ENCODE peak calls at places on chromosomes 12 and 14, in ten cellular contexts. I is NCI-H1092; Q is transverse colon; L is AG08395; D is activated T-helper 9 cell treated with anti-CD3 and anti-CD28 coated beads, Interleukin-2, amount 50 U/mL, for 16 hours; A is CD8-positive, alpha-beta memory T cell; R is AG10803; H is DMS153; K is neural progenitor cell; E is stimulated activated naive CD8-positive, alpha-beta T cell treated with anti-CD3 and anti-CD28 coated beads, Interleukin-15, amount 100 ng/mL, for 72 hours. Z is an unnamed sample.

GRCh38 chr12:50390284-50390683 is 6.1 kb downstream of the FAM186A start:
- DNase-seq in R (peak), Q (no peak), H (no peak), D (no peak), A (no peak), K (no peak), L (peak), E (no peak), I (no peak), Z (no peak)

GRCh38 chr14:76990084-76990483 is 38.4 kb downstream of the IRF2BPL start:
- DNase-seq in A (no peak), I (no peak), H (no peak), R (no peak), Q (no peak), L (no peak), E (no peak), D (no peak), K (no peak), Z (no peak)

GRCh38 chr12:124236651-124237050 is 58.2 kb upstream of the RFLNA start:
- DNase-seq in R (peak), K (no peak), L (peak), D (no peak), I (no peak), A (no peak), Q (peak), E (no peak), H (no peak), Z (no peak)

GRCh38 chr12:76623929-76624328 is 64.4 kb upstream of the OSBPL8 start:
- DNase-seq in R (peak), I (no peak), K (no peak), A (no peak), D (no peak), H (peak), Q (peak), L (peak), E (no peak), Z (no peak)

GRCh38 chr14:68476212-68476964 is 316.5 kb downstream of the ZFP36L1 start:
- DNase-seq in A (no peak), E (no peak), H (no peak), D (no peak), L (peak), K (peak), Q (peak), R (peak), I (no peak), Z (no peak)

GRCh38 chr14:77116194-77116817 is 18.2 kb downstream of the CIPC start:
- DNase-seq in A (no peak), E (no peak), Q (no peak), H (no peak), D (no peak), K (no peak), I (no peak), L (no peak), R (no peak), Z (no peak)

GRCh38 chr12:124940393-124941169 is 26.1 kb upstream of the UBC start:
- DNase-seq in R (peak), A (peak), I (no peak), D (peak), L (peak), K (peak), H (no peak), Q (peak), E (peak), Z (peak)

GRCh38 chr12:81542621-81543020 is 216.5 kb downstream of the PPFIA2 start:
- DNase-seq in E (no peak), Q (no peak), A (no peak), R (no peak), D (no peak), I (no peak), K (no peak), H (no peak), L (peak), Z (no peak)

GRCh38 chr14:51855234-51855633 is 5.2 kb upstream of the GNG2 start:
- DNase-seq in I (no peak), E (no peak), H (no peak), A (no peak), L (peak), R (peak), Q (no peak), D (no peak), K (no peak), Z (no peak)

GRCh38 chr12:121038861-121039654 is at the start of gene OASL:
- DNase-seq in R (peak), A (peak), E (peak), D (peak), K (no peak), L (peak), I (no peak), H (no peak), Q (peak), Z (no peak)

GRCh38 chr12:58961906-58962305 is 41.6 kb upstream of the LRIG3 start:
- DNase-seq in K (no peak), E (no peak), I (no peak), R (no peak), D (no peak), Q (no peak), A (no peak), L (no peak), H (no peak), Z (no peak)

GRCh38 chr14:32635103-32635719 is 303.5 kb upstream of the NPAS3 start:
- DNase-seq in I (no peak), H (no peak), K (no peak), L (peak), A (no peak), E (no peak), D (no peak), R (peak), Q (no peak), Z (no peak)

GRCh38 chr12:90027889-90028570 is 319.4 kb upstream of the ATP2B1 start:
- DNase-seq in R (peak), H (no peak), D (no peak), A (no peak), L (no peak), K (no peak), I (no peak), E (no peak), Q (no peak), Z (no peak)

GRCh38 chr14:100417466-100417865 is 94.3 kb downstream of the SLC25A47 start:
- DNase-seq in Q (peak), L (peak), I (no peak), D (no peak), K (peak), A (no peak), R (peak), H (no peak), E (no peak), Z (peak)

GRCh38 chr14:23559010-23559920 is 3.2 kb downstream of the THTPA start:
- DNase-seq in D (peak), A (peak), R (peak), H (no peak), I (peak), L (peak), Q (peak), K (peak), E (peak), Z (no peak)

GRCh38 chr12:65930114-65930828 is 106.0 kb downstream of the HMGA2 start:
- DNase-seq in R (no peak), L (no peak), A (no peak), I (no peak), D (no peak), E (no peak), H (no peak), K (no peak), Q (no peak), Z (no peak)

GRCh38 chr14:100736269-100737180 is 9.8 kb downstream of the DLK1 start:
- DNase-seq in D (no peak), R (no peak), H (no peak), Q (no peak), L (no peak), K (peak), A (no peak), I (no peak), E (no peak), Z (no peak)

GRCh38 chr12:56258820-56259183 is 618 bp upstream of the ANKRD52 start:
- DNase-seq in R (no peak), L (no peak), I (no peak), K (no peak), Q (no peak), H (no peak), D (no peak), E (no peak), A (no peak), Z (no peak)

GRCh38 chr14:24179961-24180726 is 8.3 kb downstream of the REC8 start:
- DNase-seq in A (no peak), D (no peak), R (peak), E (no peak), I (no peak), H (peak), L (peak), K (no peak), Q (no peak), Z (no peak)

GRCh38 chr14:67763158-67763822 is 53.1 kb downstream of the ZFYVE26 start:
- DNase-seq in Q (no peak), R (no peak), E (no peak), D (no peak), L (no peak), H (no peak), A (no peak), I (no peak), K (no peak), Z (no peak)

GRCh38 chr12:25319233-25319984 is 68.7 kb upstream of the KRAS start:
- DNase-seq in L (no peak), K (no peak), I (no peak), R (no peak), A (no peak), H (no peak), E (no peak), D (no peak), Q (no peak), Z (no peak)

GRCh38 chr12:11773889-11774677 is 124.6 kb downstream of the ETV6 start:
- DNase-seq in E (no peak), K (no peak), I (no peak), A (no peak), R (no peak), D (no peak), Q (no peak), H (no peak), L (no peak), Z (no peak)

GRCh38 chr12:88420460-88420859 is 159.8 kb downstream of the KITLG start:
- DNase-seq in I (no peak), K (no peak), E (no peak), R (peak), H (no peak), D (no peak), Q (no peak), L (peak), A (no peak), Z (no peak)

GRCh38 chr14:96461950-96462798 is 40.0 kb upstream of the PAPOLA start:
- DNase-seq in E (no peak), K (peak), Q (peak), I (no peak), H (no peak), D (no peak), L (no peak), A (no peak), R (no peak), Z (peak)

GRCh38 chr14:58749066-58749669 is 111.4 kb downstream of the DACT1 start:
- DNase-seq in D (no peak), A (no peak), I (no peak), L (peak), H (peak), Q (peak), E (peak), K (no peak), R (peak), Z (no peak)

GRCh38 chr12:93943766-93944165 is 204.6 kb upstream of the PLXNC1 start:
- DNase-seq in K (no peak), A (no peak), E (no peak), H (no peak), I (no peak), Q (no peak), R (peak), L (peak), D (no peak), Z (no peak)

GRCh38 chr12:130835011-130835410 is 4.0 kb downstream of the STX2 start:
- DNase-seq in D (no peak), H (no peak), A (no peak), Q (no peak), L (no peak), E (no peak), R (no peak), K (no peak), I (no peak), Z (no peak)

GRCh38 chr12:113424915-113425823 is 3.0 kb downstream of the SDSL start:
- DNase-seq in L (peak), H (no peak), K (peak), Q (peak), A (peak), E (peak), I (no peak), D (peak), R (peak), Z (peak)

GRCh38 chr14:46717211-46717610 is 65.6 kb upstream of the RPL10L start:
- DNase-seq in K (no peak), H (no peak), R (no peak), L (no peak), D (no peak), Q (no peak), I (no peak), E (no peak), A (no peak), Z (no peak)

GRCh38 chr12:4284306-4284705 is 10.7 kb downstream of the CCND2 start:
- DNase-seq in L (no peak), K (no peak), A (no peak), I (no peak), D (no peak), H (no peak), Q (no peak), R (no peak), E (no peak), Z (no peak)

GRCh38 chr12:59444932-59445331 is 150.9 kb upstream of the SLC16A7 start:
- DNase-seq in A (no peak), D (no peak), K (no peak), Q (no peak), R (peak), E (no peak), H (no peak), L (no peak), I (no peak), Z (no peak)